ENCODE peak calls at places on chromosomes 5 and 9, in nine cellular contexts. One of them, this sample, is unnamed.
A peak's percentile ranks its signal among the peaks of the same experiment; 100 is the strongest.

GRCh38 chr9:126625329-126626116 is 11.8 kb downstream of the LMX1B start:
- DNase-seq in midbrain: no peak
- DNase-seq in amniotic stem cell: no peak
- DNase-seq in GM19239: no peak
- DNase-seq in GM20000: no peak
- DNase-seq in mucosa of descending colon: no peak
- DNase-seq in AG20443: no peak
- DNase-seq in effector CD4-positive, alpha-beta T cell: no peak
- DNase-seq in NCI-H2029 treated with DMSO at 0.1 percent for 48 hours: no peak
- DNase-seq in this sample: no peak

GRCh38 chr9:113160571-113160970 is 9.8 kb downstream of the SLC31A2 start:
- DNase-seq in effector CD4-positive, alpha-beta T cell: no peak
- DNase-seq in mucosa of descending colon: no peak
- DNase-seq in GM19239: no peak
- DNase-seq in GM20000: no peak
- DNase-seq in NCI-H2029 treated with DMSO at 0.1 percent for 48 hours: peak; percentile 63
- DNase-seq in AG20443: no peak
- DNase-seq in midbrain: no peak
- DNase-seq in amniotic stem cell: no peak
- DNase-seq in this sample: no peak

GRCh38 chr9:11159318-11159862 is 546.6 kb upstream of the PTPRD start:
- DNase-seq in effector CD4-positive, alpha-beta T cell: no peak
- DNase-seq in GM19239: no peak
- DNase-seq in mucosa of descending colon: no peak
- DNase-seq in GM20000: no peak
- DNase-seq in midbrain: no peak
- DNase-seq in AG20443: no peak
- DNase-seq in amniotic stem cell: no peak
- DNase-seq in NCI-H2029 treated with DMSO at 0.1 percent for 48 hours: no peak
- DNase-seq in this sample: no peak

GRCh38 chr9:115615821-115616665 is 498.1 kb upstream of the TNC start:
- DNase-seq in NCI-H2029 treated with DMSO at 0.1 percent for 48 hours: no peak
- DNase-seq in GM20000: no peak
- DNase-seq in mucosa of descending colon: no peak
- DNase-seq in effector CD4-positive, alpha-beta T cell: no peak
- DNase-seq in AG20443: peak; percentile 81
- DNase-seq in midbrain: no peak
- DNase-seq in amniotic stem cell: peak; percentile 82
- DNase-seq in GM19239: no peak
- DNase-seq in this sample: no peak

GRCh38 chr9:127158995-127159801 is 36.8 kb upstream of the ANGPTL2 start:
- DNase-seq in GM19239: no peak
- DNase-seq in effector CD4-positive, alpha-beta T cell: no peak
- DNase-seq in GM20000: no peak
- DNase-seq in mucosa of descending colon: no peak
- DNase-seq in amniotic stem cell: peak; percentile 2
- DNase-seq in midbrain: peak; percentile 53
- DNase-seq in AG20443: peak; percentile 87
- DNase-seq in NCI-H2029 treated with DMSO at 0.1 percent for 48 hours: no peak
- DNase-seq in this sample: no peak

GRCh38 chr5:149392718-149393117 is 13.6 kb upstream of the IL17B start:
- DNase-seq in mucosa of descending colon: no peak
- DNase-seq in midbrain: no peak
- DNase-seq in NCI-H2029 treated with DMSO at 0.1 percent for 48 hours: no peak
- DNase-seq in AG20443: no peak
- DNase-seq in GM20000: no peak
- DNase-seq in GM19239: no peak
- DNase-seq in effector CD4-positive, alpha-beta T cell: no peak
- DNase-seq in amniotic stem cell: no peak
- DNase-seq in this sample: no peak

GRCh38 chr5:538271-538771 is 14.1 kb upstream of the SLC9A3 start:
- DNase-seq in midbrain: no peak
- DNase-seq in effector CD4-positive, alpha-beta T cell: no peak
- DNase-seq in amniotic stem cell: no peak
- DNase-seq in NCI-H2029 treated with DMSO at 0.1 percent for 48 hours: no peak
- DNase-seq in GM19239: no peak
- DNase-seq in AG20443: no peak
- DNase-seq in GM20000: no peak
- DNase-seq in mucosa of descending colon: peak; percentile 14
- DNase-seq in this sample: no peak

GRCh38 chr9:116174347-116174746 is 20.8 kb downstream of the PAPPA start:
- DNase-seq in GM20000: no peak
- DNase-seq in NCI-H2029 treated with DMSO at 0.1 percent for 48 hours: no peak
- DNase-seq in GM19239: no peak
- DNase-seq in effector CD4-positive, alpha-beta T cell: no peak
- DNase-seq in mucosa of descending colon: no peak
- DNase-seq in midbrain: no peak
- DNase-seq in amniotic stem cell: no peak
- DNase-seq in AG20443: no peak
- DNase-seq in this sample: no peak

GRCh38 chr5:37757980-37758582 is 81.8 kb downstream of the GDNF start:
- DNase-seq in AG20443: no peak
- DNase-seq in GM19239: no peak
- DNase-seq in GM20000: no peak
- DNase-seq in effector CD4-positive, alpha-beta T cell: no peak
- DNase-seq in NCI-H2029 treated with DMSO at 0.1 percent for 48 hours: no peak
- DNase-seq in midbrain: no peak
- DNase-seq in mucosa of descending colon: no peak
- DNase-seq in amniotic stem cell: no peak
- DNase-seq in this sample: no peak

This sample was measured in NCI-H1092.